ENCODE peak calls at places on chromosomes 11 and 22, in nine cellular contexts. H, F, C, L, M, P, T, D and A are unnamed samples.

GRCh38 chr11:62710001-62710345 is 2.5 kb downstream of the GNG3 start:
- DNase-seq in H (no peak), F (no peak), C (no peak), L (no peak), M (no peak), P (peak; percentile 53), T (no peak), D (no peak), A (peak; percentile 48)

GRCh38 chr22:24763872-24764485 is 10.5 kb downstream of the PIWIL3 start:
- DNase-seq in H (no peak), F (no peak), C (no peak), L (no peak), M (no peak), P (no peak), T (no peak), D (no peak), A (no peak)

GRCh38 chr11:61273151-61274078 is 21.7 kb downstream of the VWCE start:
- DNase-seq in H (peak; percentile 50), F (no peak), C (no peak), L (peak; percentile 56), M (no peak), P (peak; percentile 59), T (no peak), D (no peak), A (no peak)

GRCh38 chr22:30459206-30460052 is 12.4 kb downstream of the SEC14L3 start:
- DNase-seq in H (peak; percentile 78), F (no peak), C (no peak), L (no peak), M (no peak), P (peak; percentile 26), T (no peak), D (peak; percentile 26), A (no peak)

GRCh38 chr22:25403752-25404471 is 160.6 kb upstream of the GRK3 start:
- DNase-seq in H (peak; percentile 42), F (no peak), C (no peak), L (no peak), M (no peak), P (peak; percentile 47), T (peak; percentile 37), D (peak; percentile 41), A (peak; percentile 86)

GRCh38 chr11:96309001-96309642 is 33.9 kb downstream of the MAML2 start:
- DNase-seq in H (no peak), F (no peak), C (no peak), L (no peak), M (no peak), P (peak; percentile 85), T (no peak), D (no peak), A (no peak)

GRCh38 chr11:46127150-46127638 is 5.9 kb upstream of the PHF21A start:
- DNase-seq in H (peak; percentile 56), F (peak; percentile 44), C (peak; percentile 28), L (no peak), M (peak; percentile 46), P (peak; percentile 45), T (no peak), D (peak; percentile 49), A (peak; percentile 63)

GRCh38 chr11:73661035-73661628 is 14.8 kb downstream of the PLEKHB1 start:
- DNase-seq in H (peak; percentile 99), F (peak; percentile 83), C (peak; percentile 76), L (peak; percentile 91), M (peak; percentile 95), P (peak; percentile 83), T (peak; percentile 88), D (peak; percentile 77), A (peak; percentile 70)

GRCh38 chr11:113577356-113578163 is 102.4 kb upstream of the DRD2 start:
- DNase-seq in H (peak; percentile 63), F (no peak), C (no peak), L (no peak), M (no peak), P (no peak), T (no peak), D (no peak), A (no peak)

GRCh38 chr22:35838849-35839646 is 121.4 kb downstream of the APOL5 start:
- DNase-seq in H (peak; percentile 21), F (no peak), C (no peak), L (no peak), M (peak; percentile 57), P (peak; percentile 85), T (no peak), D (peak; percentile 82), A (peak; percentile 79)

GRCh38 chr11:1275021-1275420 is 34.4 kb downstream of the TOLLIP start:
- DNase-seq in H (no peak), F (no peak), C (no peak), L (no peak), M (no peak), P (no peak), T (no peak), D (no peak), A (no peak)

GRCh38 chr11:112752563-112752962 is 208.7 kb upstream of the NCAM1 start:
- DNase-seq in H (no peak), F (no peak), C (no peak), L (no peak), M (no peak), P (no peak), T (no peak), D (no peak), A (no peak)

GRCh38 chr11:31645747-31646146 is 136.2 kb downstream of the ELP4 start:
- DNase-seq in H (no peak), F (no peak), C (no peak), L (no peak), M (no peak), P (peak; percentile 94), T (no peak), D (peak; percentile 88), A (peak; percentile 59)

GRCh38 chr22:38871360-38872171 is 450 bp downstream of the CBX6 start:
- DNase-seq in H (no peak), F (peak; percentile 34), C (no peak), L (no peak), M (no peak), P (no peak), T (peak; percentile 70), D (no peak), A (no peak)

GRCh38 chr11:85823816-85824215 is 12.9 kb upstream of the SYTL2 start:
- DNase-seq in H (no peak), F (peak; percentile 89), C (peak; percentile 28), L (no peak), M (no peak), P (no peak), T (peak; percentile 52), D (peak; percentile 46), A (no peak)

GRCh38 chr11:69512136-69512535 is 30.7 kb downstream of the LINC01488 start:
- DNase-seq in H (no peak), F (no peak), C (no peak), L (no peak), M (no peak), P (no peak), T (no peak), D (no peak), A (no peak)

GRCh38 chr11:77557553-77557952 is 32.2 kb upstream of the AQP11 start:
- DNase-seq in H (peak; percentile 64), F (no peak), C (no peak), L (no peak), M (no peak), P (no peak), T (no peak), D (peak; percentile 9), A (no peak)

GRCh38 chr11:116101737-116102275 is 597.6 kb upstream of the CADM1 start:
- DNase-seq in H (no peak), F (no peak), C (no peak), L (no peak), M (no peak), P (no peak), T (no peak), D (no peak), A (no peak)

GRCh38 chr11:75734491-75735180 is 17.0 kb downstream of the MOGAT2 start:
- DNase-seq in H (no peak), F (no peak), C (no peak), L (no peak), M (no peak), P (no peak), T (no peak), D (no peak), A (no peak)

GRCh38 chr22:17257578-17257977 is 38.3 kb upstream of the ADA2 start:
- DNase-seq in H (no peak), F (no peak), C (no peak), L (no peak), M (no peak), P (no peak), T (no peak), D (no peak), A (no peak)

GRCh38 chr11:23932485-23932898 is 564.4 kb upstream of the LUZP2 start:
- DNase-seq in H (no peak), F (no peak), C (no peak), L (no peak), M (no peak), P (peak; percentile 75), T (no peak), D (peak; percentile 70), A (no peak)

GRCh38 chr11:47523491-47524199 is 29.3 kb downstream of the CELF1 start:
- DNase-seq in H (peak; percentile 26), F (peak; percentile 22), C (no peak), L (no peak), M (peak; percentile 80), P (peak; percentile 78), T (no peak), D (peak; percentile 87), A (peak; percentile 68)

GRCh38 chr11:47189100-47189834 is 3.0 kb upstream of the PACSIN3 start:
- DNase-seq in H (no peak), F (no peak), C (no peak), L (no peak), M (no peak), P (peak; percentile 89), T (no peak), D (peak; percentile 86), A (peak; percentile 93)

GRCh38 chr11:105219670-105220069 is 80.1 kb upstream of the CARD18 start:
- DNase-seq in H (no peak), F (no peak), C (no peak), L (no peak), M (no peak), P (no peak), T (no peak), D (no peak), A (no peak)

GRCh38 chr22:37193629-37194191 is 5.7 kb upstream of the C1QTNF6 start:
- DNase-seq in H (no peak), F (peak; percentile 48), C (peak; percentile 48), L (no peak), M (no peak), P (no peak), T (peak; percentile 41), D (peak; percentile 36), A (peak; percentile 15)

GRCh38 chr11:106706355-106706754 is 311.9 kb downstream of the GUCY1A2 start:
- DNase-seq in H (no peak), F (no peak), C (no peak), L (no peak), M (no peak), P (no peak), T (no peak), D (peak; percentile 67), A (no peak)

GRCh38 chr11:30935861-30936260 is 349.7 kb upstream of the MPPED2 start:
- DNase-seq in H (no peak), F (no peak), C (no peak), L (no peak), M (no peak), P (peak; percentile 37), T (no peak), D (peak; percentile 19), A (no peak)

GRCh38 chr11:84580338-84580737 is 1046.8 kb downstream of the DLG2 start:
- DNase-seq in H (peak; percentile 15), F (no peak), C (no peak), L (no peak), M (no peak), P (no peak), T (no peak), D (no peak), A (no peak)

GRCh38 chr11:10303558-10304363 is 1.1 kb upstream of the ADM start:
- DNase-seq in H (no peak), F (peak; percentile 42), C (no peak), L (no peak), M (no peak), P (peak; percentile 41), T (peak; percentile 48), D (peak; percentile 68), A (peak; percentile 72)

GRCh38 chr11:132941024-132941646 is 591.2 kb downstream of the OPCML start:
- DNase-seq in H (peak; percentile 27), F (no peak), C (no peak), L (no peak), M (peak; percentile 36), P (peak; percentile 42), T (no peak), D (peak; percentile 43), A (no peak)

GRCh38 chr11:55342901-55343300 is at the start of gene OR4A16:
- DNase-seq in H (no peak), F (no peak), C (no peak), L (no peak), M (no peak), P (no peak), T (no peak), D (no peak), A (no peak)